ENCODE peak calls at places on chromosome 1, in nine cellular contexts. F is AG04450; B is NCI-H345; C is stimulated activated naive CD4-positive, alpha-beta T cell; Q is SHP77; R is left ventricle myocardium superior; J is substantia nigra; M is NCI-H1417; W is astrocyte of the spinal cord. L is an unnamed sample.

GRCh38 chr1:167479331-167479979 is 38.9 kb downstream of the CD247 start:
- DNase-seq in F (no peak), B (no peak), C (no peak), Q (no peak), R (no peak), J (no peak), M (no peak), W (no peak), L (no peak)

GRCh38 chr1:234997201-234998173 is 131.2 kb downstream of the TOMM20 start:
- DNase-seq in F (peak), B (peak), C (no peak), Q (peak), R (peak), J (peak), M (no peak), W (peak), L (peak)

GRCh38 chr1:8015036-8015808 is 10.9 kb downstream of the ERRFI1 start:
- DNase-seq in F (no peak), B (peak), C (no peak), Q (peak), R (no peak), J (peak), M (peak), W (peak), L (peak)

GRCh38 chr1:154877370-154877974 is 7.4 kb upstream of the KCNN3 start:
- DNase-seq in F (no peak), B (no peak), C (no peak), Q (no peak), R (no peak), J (no peak), M (no peak), W (no peak), L (no peak)

GRCh38 chr1:154352581-154353459 is 27.5 kb downstream of the ATP8B2 start:
- DNase-seq in F (no peak), B (peak), C (peak), Q (no peak), R (peak), J (no peak), M (peak), W (peak), L (no peak)

GRCh38 chr1:2526824-2527552 is 592 bp upstream of the PANK4 start:
- DNase-seq in F (no peak), B (no peak), C (no peak), Q (peak), R (peak), J (peak), M (no peak), W (peak), L (peak)

GRCh38 chr1:161259765-161260164 is 1.2 kb downstream of the PCP4L1 start:
- DNase-seq in F (no peak), B (no peak), C (no peak), Q (no peak), R (no peak), J (no peak), M (no peak), W (no peak), L (no peak)

GRCh38 chr1:214280386-214281029 is 451 bp upstream of the SMYD2 start:
- DNase-seq in F (no peak), B (peak), C (peak), Q (peak), R (peak), J (peak), M (no peak), W (peak), L (peak)

GRCh38 chr1:161119017-161119378 is 1.1 kb downstream of the NIT1 start:
- DNase-seq in F (no peak), B (no peak), C (peak), Q (no peak), R (peak), J (no peak), M (no peak), W (no peak), L (no peak)

GRCh38 chr1:226268421-226269124 is 40.4 kb downstream of the LIN9 start:
- DNase-seq in F (no peak), B (no peak), C (no peak), Q (no peak), R (no peak), J (no peak), M (no peak), W (peak), L (no peak)

GRCh38 chr1:41670558-41670957 is 186.1 kb upstream of the EDN2 start:
- DNase-seq in F (no peak), B (no peak), C (no peak), Q (no peak), R (no peak), J (no peak), M (no peak), W (peak), L (no peak)

GRCh38 chr1:25068829-25069228 is 138.8 kb upstream of the RUNX3 start:
- DNase-seq in F (no peak), B (no peak), C (no peak), Q (no peak), R (no peak), J (no peak), M (no peak), W (no peak), L (no peak)

GRCh38 chr1:59738152-59738551 is 76.6 kb upstream of the HOOK1 start:
- DNase-seq in F (peak), B (peak), C (no peak), Q (no peak), R (no peak), J (no peak), M (no peak), W (peak), L (no peak)

GRCh38 chr1:198756470-198756869 is 117.6 kb downstream of the PTPRC start:
- DNase-seq in F (no peak), B (no peak), C (no peak), Q (no peak), R (no peak), J (no peak), M (peak), W (peak), L (peak)

GRCh38 chr1:163820748-163821147 is 499.0 kb downstream of the NUF2 start:
- DNase-seq in F (no peak), B (no peak), C (no peak), Q (no peak), R (no peak), J (no peak), M (no peak), W (no peak), L (peak)

GRCh38 chr1:224106568-224107281 is 7.2 kb upstream of the FBXO28 start:
- DNase-seq in F (no peak), B (peak), C (no peak), Q (peak), R (no peak), J (no peak), M (no peak), W (peak), L (no peak)

GRCh38 chr1:35577071-35577998 is 4.2 kb downstream of the TFAP2E start:
- DNase-seq in F (no peak), B (no peak), C (peak), Q (no peak), R (peak), J (no peak), M (no peak), W (no peak), L (no peak)

GRCh38 chr1:8796812-8797211 is 20.6 kb downstream of the RERE start:
- DNase-seq in F (no peak), B (no peak), C (no peak), Q (no peak), R (no peak), J (no peak), M (no peak), W (no peak), L (no peak)

GRCh38 chr1:216175714-216176113 is 247.5 kb downstream of the USH2A start:
- DNase-seq in F (no peak), B (no peak), C (no peak), Q (no peak), R (no peak), J (no peak), M (no peak), W (no peak), L (no peak)

GRCh38 chr1:16163882-16164820 is 8.3 kb upstream of the EPHA2 start:
- DNase-seq in F (peak), B (peak), C (no peak), Q (peak), R (no peak), J (no peak), M (no peak), W (peak), L (no peak)

GRCh38 chr1:17189632-17190525 is 15.0 kb upstream of the PADI1 start:
- DNase-seq in F (peak), B (no peak), C (no peak), Q (no peak), R (no peak), J (no peak), M (no peak), W (peak), L (no peak)

GRCh38 chr1:112762541-112763141 is 47.5 kb upstream of the PPM1J start:
- DNase-seq in F (no peak), B (no peak), C (no peak), Q (peak), R (no peak), J (no peak), M (no peak), W (no peak), L (no peak)

GRCh38 chr1:182174202-182174855 is 112.8 kb upstream of the ZNF648 start:
- DNase-seq in F (no peak), B (no peak), C (no peak), Q (no peak), R (peak), J (no peak), M (no peak), W (no peak), L (no peak)

GRCh38 chr1:90835661-90836344 is 118.7 kb upstream of the BARHL2 start:
- DNase-seq in F (no peak), B (no peak), C (no peak), Q (no peak), R (peak), J (no peak), M (no peak), W (no peak), L (no peak)